ENCODE peak calls at places on chromosomes 4 and X, in eight cellular contexts. D is kidney, S is uterus, B is endodermal cell, X is cardiac muscle cell, L is progenitor cell of endocrine pancreas, G is GM12865, W is MM.1S. C is an unnamed sample.
A peak's percentile ranks its signal among the peaks of the same experiment; 100 is the strongest.

GRCh38 chr4:119508281-119508680 is 120.3 kb downstream of the PDE5A start:
- DNase-seq in W (no peak), S (no peak), G (no peak), D (no peak), X (no peak), L (no peak), B (no peak), C (no peak)

GRCh38 chrX:57930051-57930450 is 19.8 kb upstream of the ZXDA start:
- DNase-seq in D (no peak), X (no peak), B (no peak), S (no peak), W (peak; percentile 37), L (no peak), G (no peak), C (no peak)

GRCh38 chr4:60619531-60620305 is 580.4 kb upstream of the ADGRL3 start:
- DNase-seq in D (no peak), W (no peak), G (no peak), B (no peak), L (no peak), S (no peak), X (no peak), C (no peak)

GRCh38 chr4:8840816-8841455 is 30.7 kb downstream of the HMX1 start:
- DNase-seq in D (peak; percentile 58), X (no peak), S (no peak), B (peak; percentile 22), L (no peak), G (no peak), W (no peak), C (no peak)

GRCh38 chr4:87865288-87865687 is 32.5 kb downstream of the MEPE start:
- DNase-seq in W (no peak), B (no peak), S (no peak), D (no peak), X (no peak), L (no peak), G (no peak), C (no peak)

GRCh38 chr4:82362565-82362964 is 11.2 kb downstream of the HNRNPD start:
- DNase-seq in G (no peak), W (no peak), X (no peak), D (no peak), B (peak; percentile 53), S (no peak), L (no peak), C (no peak)

GRCh38 chr4:112531146-112531545 is 15.2 kb upstream of the NEUROG2 start:
- DNase-seq in L (no peak), B (no peak), G (no peak), D (no peak), W (no peak), S (no peak), X (no peak), C (no peak)

GRCh38 chrX:110222497-110223257 is 95.2 kb downstream of the AMMECR1 start:
- DNase-seq in W (no peak), X (no peak), S (no peak), B (no peak), D (no peak), L (no peak), G (no peak), C (no peak)

GRCh38 chr4:185473247-185473646 is 1.7 kb upstream of the CCDC110 start:
- DNase-seq in D (no peak), B (no peak), S (no peak), L (no peak), G (no peak), W (no peak), X (no peak), C (no peak)

GRCh38 chr4:158826057-158826456 is 57.2 kb downstream of the FNIP2 start:
- DNase-seq in G (no peak), B (no peak), S (no peak), D (no peak), X (peak; percentile 56), L (no peak), W (peak; percentile 82), C (no peak)

DNA sequence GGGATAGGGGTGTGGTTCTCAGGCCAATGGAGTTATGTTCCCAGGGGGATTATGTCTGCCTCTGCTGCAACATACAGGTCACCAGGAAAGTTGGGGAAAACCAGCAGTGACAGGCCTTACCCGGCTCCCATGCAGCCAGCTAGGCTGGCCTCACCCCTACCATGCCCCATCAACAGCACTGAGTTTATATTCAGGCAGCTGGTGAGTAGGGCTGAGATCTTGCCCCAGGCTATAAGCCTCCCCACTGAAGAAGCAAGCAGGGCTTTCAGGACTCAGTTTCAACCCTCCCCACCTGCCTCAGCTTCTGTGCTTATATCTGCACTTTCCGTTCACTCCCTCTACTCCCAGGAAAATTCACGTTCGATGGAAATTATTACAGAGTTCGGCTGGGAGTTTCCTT is 122.4 kb upstream of the PGRMC2 start:
- DNase-seq in D (no peak), L (no peak), G (no peak), B (peak; percentile 51), S (no peak), X (no peak), W (no peak), C (no peak)
- TF ChIP-seq CTCF in D (no peak), L (no peak), G (no peak), B (no peak), S (no peak), X (no peak), W (no peak), C (no peak)

DNA sequence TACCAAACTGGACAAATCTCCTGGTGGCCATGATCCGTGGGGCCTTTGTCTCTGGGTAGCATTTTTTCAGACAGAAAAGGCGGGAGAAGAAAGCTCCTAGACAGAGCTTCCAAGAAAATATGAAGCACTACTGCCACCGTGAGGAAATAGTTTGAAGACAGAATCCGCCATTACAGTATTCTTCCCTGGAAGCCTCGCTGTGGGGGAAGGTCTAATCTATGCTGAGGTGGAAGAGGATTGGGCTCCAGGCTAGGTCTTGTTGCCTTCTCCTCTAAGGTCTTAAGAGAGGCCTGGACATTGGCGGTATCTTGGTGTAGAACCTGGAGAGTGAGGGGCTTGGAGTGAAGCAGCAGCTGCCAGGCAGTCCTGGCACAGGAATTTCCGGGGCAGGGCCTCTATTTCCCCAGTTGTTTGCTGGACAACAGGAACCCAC is 218.9 kb downstream of the OR13H1 start:
- DNase-seq in B (no peak), W (peak; percentile 86), G (peak; percentile 28), D (no peak), S (peak; percentile 65), X (no peak), L (no peak), C (no peak)
- TF ChIP-seq CTCF in B (peak; percentile 49), W (peak; percentile 40), G (no peak), D (no peak), S (peak; percentile 42), X (no peak), L (no peak), C (no peak)

DNA sequence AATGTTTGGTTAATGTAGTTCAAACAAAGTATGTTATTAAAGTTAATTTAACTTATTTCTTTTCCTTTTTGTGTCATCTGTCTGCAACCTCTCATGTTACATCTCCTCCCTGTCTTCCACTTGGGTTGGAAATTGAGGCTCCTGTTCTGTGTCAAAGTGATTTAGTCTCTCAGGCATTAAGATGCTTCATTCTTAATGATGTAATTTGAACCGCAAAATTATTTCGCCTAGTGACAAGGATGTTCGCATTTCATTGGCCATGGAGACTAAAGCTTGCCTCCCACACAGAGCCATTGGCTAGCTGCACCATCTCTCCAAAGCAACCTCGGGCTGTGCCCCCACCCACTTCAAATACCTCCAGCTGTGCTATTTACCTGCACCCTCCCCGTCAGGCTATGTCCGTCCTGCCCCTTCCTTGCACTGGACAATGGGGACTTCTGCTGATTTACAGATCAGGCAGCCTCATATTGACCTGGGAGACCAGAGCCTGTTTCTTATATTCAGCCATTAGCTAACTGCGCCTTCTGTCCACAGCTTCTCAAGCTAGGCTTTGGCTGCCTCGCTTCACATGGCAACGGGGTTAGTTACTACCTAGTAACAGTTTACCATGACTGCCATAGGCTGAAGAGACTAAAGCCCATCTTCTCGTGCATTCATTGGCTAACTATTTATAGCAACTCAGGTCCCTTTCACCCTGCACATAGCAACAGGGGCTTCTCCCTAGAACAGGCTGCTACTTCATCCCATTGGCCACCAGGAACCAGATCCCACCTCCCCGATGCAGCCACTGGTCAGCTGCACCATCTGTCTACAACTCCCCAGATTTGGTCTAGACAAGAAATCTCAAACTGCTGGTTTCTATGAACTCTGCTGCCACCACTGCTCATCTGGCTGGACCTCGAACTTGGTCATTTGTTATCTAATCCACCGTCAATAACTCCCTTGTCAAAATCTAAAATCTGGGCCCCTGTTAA is 8.6 kb upstream of the ZNF157 start:
- DNase-seq in S (peak; percentile 82), L (peak; percentile 58), W (peak; percentile 89), D (peak; percentile 89), B (peak; percentile 93), G (peak; percentile 97), X (peak; percentile 92), C (peak; percentile 81)
- TF ChIP-seq CTCF in S (no peak), L (no peak), W (peak; percentile 35), D (peak; percentile 13), B (no peak), G (peak; percentile 16), X (peak; percentile 7), C (no peak)

DNA sequence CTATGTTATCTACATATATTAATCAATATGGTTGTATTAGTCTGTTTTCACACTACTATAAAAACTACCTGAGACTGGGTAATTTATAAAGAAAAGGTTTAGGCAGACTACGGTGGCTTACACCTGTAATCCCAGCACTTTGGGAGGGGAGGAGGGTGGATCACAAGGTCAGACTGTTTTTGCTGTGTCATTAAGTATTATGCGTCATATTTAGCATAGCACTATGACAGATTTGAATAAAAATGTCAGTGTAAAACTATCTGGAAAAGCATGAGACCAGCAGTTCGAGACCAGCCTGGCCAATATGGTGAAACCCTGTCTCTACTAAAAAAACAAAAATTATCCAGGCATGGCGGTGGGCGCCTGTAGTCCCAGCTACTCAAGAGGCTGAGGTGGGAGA is 209.7 kb upstream of the ARHGAP24 start:
- DNase-seq in S (no peak), X (no peak), G (no peak), W (no peak), D (no peak), B (no peak), L (no peak), C (no peak)
- TF ChIP-seq CTCF in S (no peak), X (no peak), G (no peak), W (no peak), D (no peak), B (no peak), L (no peak), C (no peak)

GRCh38 chr4:184280591-184281071 is 63.0 kb upstream of the ENPP6 start:
- DNase-seq in X (no peak), B (no peak), G (peak; percentile 98), D (no peak), S (no peak), L (no peak), W (peak; percentile 96), C (peak; percentile 63)

GRCh38 chr4:184282895-184283654 is 65.4 kb upstream of the ENPP6 start:
- DNase-seq in D (no peak), X (no peak), S (no peak), G (peak; percentile 97), L (no peak), W (peak; percentile 88), B (no peak), C (peak; percentile 66)

GRCh38 chr4:184283659-184284335 is 66.1 kb upstream of the ENPP6 start:
- DNase-seq in X (no peak), W (peak; percentile 58), L (no peak), D (no peak), S (no peak), B (no peak), G (peak; percentile 72), C (no peak)

GRCh38 chr4:184281231-184282139 is 63.8 kb upstream of the ENPP6 start:
- DNase-seq in W (peak; percentile 84), G (peak; percentile 92), X (no peak), B (no peak), L (no peak), S (no peak), D (no peak), C (peak; percentile 64)

GRCh38 chr4:184282251-184282713 is 64.6 kb upstream of the ENPP6 start:
- DNase-seq in W (peak; percentile 90), X (no peak), D (no peak), L (no peak), G (peak; percentile 96), B (peak; percentile 59), S (no peak), C (no peak)
- TF ChIP-seq CTCF in W (peak; percentile 69), X (no peak), D (no peak), L (peak; percentile 42), G (peak; percentile 59), B (peak; percentile 49), S (no peak), C (peak; percentile 6)